ENCODE peak calls at places on chromosomes 4 and X, in four cellular contexts. N is IMR-90, I is HepG2, F is K562. U is an unnamed sample.

GRCh38 chr4:1727117-1728031 is 6.1 kb downstream of the TACC3 start:
- DNase-seq in N (peak), I (no peak), F (no peak), U (peak)

GRCh38 chr4:23091674-23092073 is 398.9 kb downstream of the GBA3 start:
- DNase-seq in N (no peak), I (no peak), F (no peak), U (no peak)

GRCh38 chr4:5874811-5875465 is 17.9 kb downstream of the CRMP1 start:
- DNase-seq in N (peak), I (no peak), F (no peak), U (no peak)

GRCh38 chr4:36399762-36400353 is 118.4 kb downstream of the DTHD1 start:
- DNase-seq in N (no peak), I (peak), F (no peak), U (peak)

GRCh38 chr4:76733380-76733779 is 164.6 kb downstream of the SOWAHB start:
- DNase-seq in N (no peak), I (no peak), F (no peak), U (no peak)

GRCh38 chr4:27248829-27249228 is 388.2 kb downstream of the STIM2 start:
- DNase-seq in N (peak), I (no peak), F (no peak), U (no peak)

GRCh38 chr4:74374561-74375327 is 9.8 kb downstream of the EREG start:
- DNase-seq in N (peak), I (no peak), F (no peak), U (peak)

GRCh38 chrX:44143061-44143602 is 169.9 kb upstream of the NDP start:
- DNase-seq in N (no peak), I (no peak), F (no peak), U (no peak)

GRCh38 chr4:108030332-108030731 is 40.6 kb downstream of the HADH start:
- DNase-seq in N (peak), I (peak), F (peak), U (peak)

GRCh38 chrX:7214251-7214650 is 66.3 kb upstream of the PUDP start:
- DNase-seq in N (no peak), I (no peak), F (no peak), U (no peak)

GRCh38 chr4:53706422-53707032 is 115.2 kb upstream of the LNX1 start:
- DNase-seq in N (peak), I (peak), F (peak), U (peak)

GRCh38 chrX:132614297-132614696 is 125.5 kb upstream of the MBNL3 start:
- DNase-seq in N (no peak), I (peak), F (no peak), U (peak)

GRCh38 chr4:141455651-141456050 is 180.7 kb upstream of the IL15 start:
- DNase-seq in N (peak), I (no peak), F (no peak), U (no peak)

GRCh38 chrX:31993635-31994034 is 921.8 kb upstream of the FTHL17 start:
- DNase-seq in N (peak), I (peak), F (no peak), U (no peak)

GRCh38 chrX:18010251-18010650 is 149.2 kb upstream of the RAI2 start:
- DNase-seq in N (no peak), I (no peak), F (no peak), U (no peak)

GRCh38 chr4:86613734-86614133 is 19.6 kb downstream of the PTPN13 start:
- DNase-seq in N (peak), I (no peak), F (no peak), U (no peak)

GRCh38 chr4:79210636-79211049 is 115.2 kb downstream of the NAA11 start:
- DNase-seq in N (no peak), I (no peak), F (no peak), U (no peak)

GRCh38 chr4:161393614-161394013 is 770.2 kb downstream of the FSTL5 start:
- DNase-seq in N (no peak), I (no peak), F (no peak), U (no peak)

GRCh38 chrX:148567779-148568178 is 67.4 kb downstream of the AFF2 start:
- DNase-seq in N (no peak), I (no peak), F (no peak), U (no peak)

GRCh38 chrX:2690856-2691542 is at the start of gene CD99:
- DNase-seq in N (peak), I (peak), F (peak), U (peak)

GRCh38 chr4:111454961-111455360 is 690.3 kb upstream of the FAM241A start:
- DNase-seq in N (no peak), I (peak), F (no peak), U (no peak)

GRCh38 chrX:151688695-151689094 is 6.6 kb upstream of the PRRG3 start:
- DNase-seq in N (no peak), I (no peak), F (no peak), U (no peak)

GRCh38 chrX:65528705-65529340 is 5.8 kb downstream of the LAS1L start:
- DNase-seq in N (peak), I (no peak), F (peak), U (peak)

GRCh38 chr4:122898370-122899150 is 23.8 kb downstream of the NUDT6 start:
- DNase-seq in N (peak), I (no peak), F (no peak), U (peak)

GRCh38 chr4:6121941-6122340 is 78.4 kb downstream of the JAKMIP1 start:
- DNase-seq in N (no peak), I (no peak), F (no peak), U (no peak)

GRCh38 chr4:10998826-10999225 is 314.3 kb upstream of the CLNK start:
- DNase-seq in N (no peak), I (no peak), F (no peak), U (no peak)

DNA sequence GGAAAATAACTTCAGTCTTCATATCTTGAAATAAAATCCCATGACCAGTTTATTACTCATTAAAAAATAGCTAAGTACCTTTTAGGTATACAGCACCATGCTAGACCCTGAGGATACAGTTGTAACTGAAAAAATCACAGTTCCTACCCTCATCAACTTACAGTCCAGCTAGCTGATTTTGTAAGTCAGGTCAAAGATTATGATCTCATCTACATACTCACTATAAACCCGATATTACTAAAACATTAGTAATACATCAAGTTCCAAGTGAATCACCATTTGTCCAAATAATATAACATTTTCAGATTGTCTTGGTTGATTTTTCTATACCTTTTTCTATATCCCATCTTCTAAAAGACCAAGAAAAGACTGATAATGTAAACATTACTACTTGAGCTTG is 333.9 kb downstream of the INPP4B start:
- DNase-seq in N (peak), I (no peak), F (no peak), U (no peak)
- TF ChIP-seq MAZ in N (no peak), I (no peak), F (no peak), U (no peak)

GRCh38 chr4:55077577-55077976 is 47.8 kb downstream of the KDR start:
- DNase-seq in N (no peak), I (no peak), F (no peak), U (no peak)

GRCh38 chr4:55078987-55079386 is 46.4 kb downstream of the KDR start:
- DNase-seq in N (peak), I (no peak), F (no peak), U (no peak)

GRCh38 chr4:55083771-55084170 is 41.6 kb downstream of the KDR start:
- DNase-seq in N (no peak), I (no peak), F (no peak), U (no peak)

GRCh38 chr4:55079451-55080173 is 45.8 kb downstream of the KDR start:
- DNase-seq in N (no peak), I (no peak), F (no peak), U (no peak)

DNA sequence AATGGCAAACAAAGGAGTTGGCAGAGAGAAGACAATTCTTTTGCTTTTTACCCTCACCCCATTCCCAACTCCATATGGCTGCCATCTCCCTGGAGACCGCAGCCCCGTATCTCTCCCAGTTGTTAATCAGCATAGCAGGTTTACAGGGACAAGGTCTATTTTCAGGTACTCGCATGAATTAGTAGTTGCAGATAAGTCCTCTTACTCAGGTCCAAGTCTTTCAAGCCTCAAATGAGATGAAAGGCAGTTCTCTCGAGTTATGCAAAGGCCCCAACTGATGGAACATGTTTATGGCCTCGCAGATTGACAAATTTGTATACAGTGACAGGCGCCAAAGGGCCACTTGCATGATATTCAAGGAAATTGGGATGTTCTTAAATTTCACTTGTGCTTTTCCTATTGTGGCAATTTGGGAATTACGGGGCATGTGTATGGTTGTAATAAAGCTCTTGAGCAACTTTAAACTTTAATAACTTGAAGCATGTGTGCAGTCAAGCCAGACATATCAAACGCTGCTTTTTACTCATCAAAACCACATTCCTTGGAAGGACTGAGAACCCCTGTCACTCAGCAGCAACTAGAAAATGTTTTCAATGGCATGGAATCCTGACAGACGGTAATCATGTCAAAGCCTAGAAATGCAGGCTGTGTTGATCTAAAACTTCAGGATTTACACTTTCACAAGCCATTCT is 45.1 kb downstream of the KDR start:
- DNase-seq in N (no peak), I (no peak), F (no peak), U (no peak)
- TF ChIP-seq RFX5 in N (no peak), I (no peak), F (no peak), U (no peak)

GRCh38 chr4:69749771-69750170 is 10.6 kb downstream of the SULT1B1 start:
- DNase-seq in N (peak), I (no peak), F (no peak), U (no peak)
- TF ChIP-seq MAZ in N (no peak), I (no peak), F (no peak), U (no peak)

DNA sequence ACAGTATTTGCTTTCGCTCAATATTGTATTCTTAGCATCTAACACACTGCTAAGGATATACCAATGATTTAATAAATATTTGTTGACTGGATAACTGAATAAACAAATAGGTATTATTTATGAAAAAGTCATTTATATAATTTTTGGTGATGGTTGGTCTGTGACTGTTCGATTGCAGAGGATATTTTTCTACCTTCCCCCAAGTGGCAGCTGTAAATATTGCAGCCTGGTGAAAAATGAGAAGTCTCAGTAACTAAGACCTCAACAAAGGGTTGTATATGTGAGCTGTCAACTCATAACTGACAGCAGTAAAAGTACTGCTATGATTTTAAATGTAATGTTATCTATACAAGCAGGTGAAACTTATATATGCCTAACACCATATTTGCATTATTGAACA is 36.0 kb downstream of the HTR2C start:
- DNase-seq in N (no peak), I (no peak), F (peak), U (no peak)
- TF ChIP-seq RFX5 in N (no peak), I (no peak), F (no peak), U (no peak)

GRCh38 chr4:181958435-181958834 is 284.8 kb upstream of the TENM3 start:
- DNase-seq in N (no peak), I (no peak), F (no peak), U (no peak)
- TF ChIP-seq MAZ in N (no peak), I (no peak), F (no peak), U (no peak)

GRCh38 chrX:100928660-100929613 is at the start of gene XKRX:
- DNase-seq in N (no peak), I (no peak), F (peak), U (peak)
- TF ChIP-seq RFX5 in N (no peak), I (no peak), F (no peak), U (no peak)

GRCh38 chr4:4852591-4853362 is 6.7 kb upstream of the MSX1 start:
- DNase-seq in N (peak), I (no peak), F (peak), U (no peak)
- TF ChIP-seq MAZ in N (peak), I (no peak), F (no peak), U (no peak)